ENCODE peak calls at places on chromosomes 3 and 15, in five cellular contexts. V is CD4-positive, alpha-beta memory T cell; S is hepatocyte; Y is GM23338; J is gastrocnemius medialis. B is an unnamed sample. For H3K4me1, the result is how much of the 10 kb centered on the place peaks cover.

GRCh38 chr3:71444028-71444860 is 139.3 kb downstream of the FOXP1 start:
- DNase-seq in S (no peak), Y (no peak), J (no peak), V (peak), B (no peak)

GRCh38 chr3:122991236-122991985 is 36.2 kb downstream of the SEMA5B start:
- DNase-seq in V (no peak), J (no peak), Y (no peak), S (no peak), B (peak)

GRCh38 chr15:65862682-65863081 is 6.6 kb upstream of the RAB11A start:
- DNase-seq in V (peak), Y (peak), J (no peak), S (peak), B (peak)

GRCh38 chr3:106877632-106878031 is 499.6 kb upstream of the CCDC54 start:
- DNase-seq in J (no peak), S (no peak), V (no peak), Y (no peak), B (no peak)

GRCh38 chr3:99984668-99985067 is 129.6 kb downstream of the FILIP1L start:
- DNase-seq in S (no peak), V (no peak), Y (no peak), J (no peak), B (no peak)

GRCh38 chr15:29849716-29850115 is 27.4 kb upstream of the TJP1 start:
- DNase-seq in S (no peak), J (no peak), Y (no peak), V (no peak), B (peak)

GRCh38 chr15:40688932-40689799 is 5.8 kb upstream of the RAD51 start:
- DNase-seq in J (no peak), Y (no peak), S (no peak), V (no peak), B (no peak)

GRCh38 chr3:44885618-44886017 is 11.2 kb downstream of the TGM4 start:
- DNase-seq in J (no peak), S (peak), V (no peak), Y (no peak), B (peak)

GRCh38 chr15:89028036-89028435 is 60.2 kb upstream of the ABHD2 start:
- DNase-seq in Y (no peak), S (no peak), J (no peak), V (no peak), B (no peak)

GRCh38 chr3:154791611-154792010 is 288.5 kb upstream of the MME start:
- DNase-seq in J (no peak), V (no peak), S (no peak), Y (no peak), B (no peak)

GRCh38 chr3:167318996-167319615 is 61.0 kb downstream of the ZBBX start:
- DNase-seq in V (no peak), S (no peak), Y (no peak), J (no peak), B (no peak)

GRCh38 chr3:156161172-156161571 is 40.8 kb downstream of the KCNAB1 start:
- DNase-seq in V (peak), J (no peak), S (peak), Y (no peak), B (no peak)

GRCh38 chr3:46877671-46878125 is at the start of gene PTH1R:
- DNase-seq in J (no peak), Y (no peak), S (peak), V (no peak), B (peak)

GRCh38 chr15:82132742-82133141 is 86.9 kb upstream of the MEX3B start:
- DNase-seq in Y (no peak), V (no peak), S (no peak), J (no peak), B (peak)

GRCh38 chr3:193826126-193826795 is 233.3 kb downstream of the OPA1 start:
- DNase-seq in S (peak), Y (no peak), V (no peak), J (no peak), B (peak)

GRCh38 chr15:60961541-60961940 is 267.6 kb downstream of the RORA start:
- DNase-seq in Y (no peak), J (no peak), S (peak), V (no peak), B (no peak)

GRCh38 chr15:63597033-63597790 is at the start of gene FBXL22:
- DNase-seq in Y (peak), S (peak), V (no peak), J (no peak), B (no peak)

GRCh38 chr3:167895684-167896083 is 160.2 kb downstream of the SERPINI1 start:
- DNase-seq in J (no peak), S (no peak), Y (peak), V (no peak), B (no peak)

GRCh38 chr15:74786659-74787165 is 4.8 kb downstream of the CSK start:
- DNase-seq in J (no peak), Y (no peak), S (no peak), V (no peak), B (no peak)

GRCh38 chr15:42118650-42119531 is 24.5 kb upstream of the PLA2G4D start:
- DNase-seq in Y (peak), S (peak), V (no peak), J (no peak), B (no peak)

GRCh38 chr3:193777524-193777923 is 184.5 kb downstream of the OPA1 start:
- DNase-seq in Y (no peak), S (no peak), J (no peak), V (no peak), B (no peak)

GRCh38 chr3:66748175-66748876 is 247.5 kb upstream of the LRIG1 start:
- DNase-seq in J (no peak), S (no peak), Y (no peak), V (no peak), B (no peak)

GRCh38 chr15:53536479-53537120 is 222.9 kb downstream of the WDR72 start:
- DNase-seq in J (no peak), Y (no peak), S (no peak), V (no peak), B (no peak)

GRCh38 chr3:52233108-52233591 is 5.8 kb downstream of the TWF2 start:
- DNase-seq in V (no peak), J (no peak), S (no peak), Y (no peak), B (no peak)

GRCh38 chr3:122245513-122246174 is 62.2 kb downstream of the CASR start:
- DNase-seq in J (no peak), S (no peak), V (no peak), Y (no peak), B (no peak)

GRCh38 chr3:100129944-100130343 is 15.6 kb upstream of the FILIP1L start:
- DNase-seq in Y (no peak), S (no peak), V (no peak), J (no peak), B (no peak)

GRCh38 chr3:152289708-152290107 is 21.0 kb downstream of the MBNL1 start:
- DNase-seq in Y (no peak), J (no peak), S (no peak), V (no peak), B (no peak)

GRCh38 chr3:152290374-152290773 is 21.6 kb downstream of the MBNL1 start:
- DNase-seq in Y (no peak), J (no peak), S (no peak), V (no peak), B (no peak)

GRCh38 chr3:152292367-152292766 is 23.6 kb downstream of the MBNL1 start:
- DNase-seq in V (no peak), Y (no peak), J (no peak), S (no peak), B (no peak)

GRCh38 chr3:152291649-152292066 is 22.9 kb downstream of the MBNL1 start:
- DNase-seq in Y (no peak), V (no peak), S (no peak), J (no peak), B (no peak)

GRCh38 chr3:152291238-152291637 is 22.5 kb downstream of the MBNL1 start:
- DNase-seq in J (no peak), Y (no peak), V (no peak), S (no peak), B (no peak)
- H3K4me1 ChIP-seq in J (half or more), Y (under half), V (half or more), S (under half), B (under half)

GRCh38 chr3:55297706-55298105 is 189.4 kb downstream of the WNT5A start:
- DNase-seq in S (no peak), V (no peak), J (no peak), Y (no peak), B (no peak)
- H3K4me1 ChIP-seq in S (under half), V (under half), J (under half), Y (under half), B (under half)

GRCh38 chr15:38745136-38745535 is 180.5 kb upstream of the RASGRP1 start:
- DNase-seq in Y (no peak), J (no peak), V (no peak), S (no peak), B (no peak)
- H3K4me1 ChIP-seq in Y (under half), J (under half), V (under half), S (under half), B (under half)

DNA sequence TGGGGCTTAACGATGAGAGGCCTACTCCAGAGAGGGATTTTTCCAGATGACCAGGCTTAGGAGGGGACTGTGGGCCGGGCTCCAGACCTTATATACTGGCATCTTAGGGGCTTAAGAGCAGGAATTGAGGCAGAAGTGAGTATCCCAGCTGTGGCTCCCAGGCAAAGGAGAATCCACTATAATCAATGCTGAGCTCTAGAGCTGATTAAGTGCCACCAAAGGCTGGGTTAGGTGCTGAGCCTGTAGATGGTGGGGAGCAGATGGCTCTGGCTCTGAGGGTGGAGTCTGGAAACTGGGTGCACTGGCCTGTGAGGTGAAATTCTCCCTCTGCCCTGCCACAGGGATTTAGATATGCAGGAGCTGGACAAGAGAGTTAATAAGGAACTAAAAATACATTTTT is 23.2 kb downstream of the IRAK2 start:
- DNase-seq in S (no peak), J (no peak), V (no peak), Y (no peak), B (no peak)
- H3K4me1 ChIP-seq in S (under half), J (under half), V (half or more), Y (under half), B (under half)

GRCh38 chr3:152331018-152331541 is 62.4 kb downstream of the MBNL1 start:
- DNase-seq in Y (no peak), S (peak), V (no peak), J (no peak), B (no peak)

GRCh38 chr3:152330565-152330964 is 61.8 kb downstream of the MBNL1 start:
- DNase-seq in Y (no peak), S (no peak), V (no peak), J (no peak), B (no peak)

GRCh38 chr3:152331975-152332374 is 63.2 kb downstream of the MBNL1 start:
- DNase-seq in Y (no peak), V (no peak), S (no peak), J (no peak), B (no peak)

GRCh38 chr3:152325136-152325535 is 56.4 kb downstream of the MBNL1 start:
- DNase-seq in V (no peak), Y (no peak), S (no peak), J (no peak), B (peak)

DNA sequence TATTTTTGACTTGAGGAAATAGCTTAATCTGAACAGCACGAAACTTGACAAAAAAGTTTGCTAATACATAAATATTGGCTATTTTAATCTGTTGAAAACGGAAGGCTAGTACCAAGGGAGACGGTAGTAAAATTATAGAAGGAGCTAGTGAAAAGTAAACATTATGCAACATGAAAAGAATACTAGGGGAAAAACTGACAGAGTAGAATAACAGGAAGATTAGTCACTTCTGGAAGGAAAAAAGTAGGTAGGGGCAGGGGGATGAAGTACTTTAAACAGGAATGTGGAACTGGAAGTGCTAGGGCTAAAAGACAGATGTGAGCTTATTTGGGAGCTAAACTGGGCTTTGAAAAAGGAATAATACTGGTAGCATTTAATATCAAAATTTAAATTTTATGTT is 60.1 kb downstream of the MBNL1 start:
- DNase-seq in S (peak), V (no peak), J (no peak), Y (no peak), B (peak)
- H3K4me1 ChIP-seq in S (under half), V (half or more), J (half or more), Y (under half), B (under half)

B was measured in trophoblast cell.